ENCODE peak calls at places on chromosomes 12 and 14, in six cellular contexts. W is IMR-90, P is H9, T is trophoblast cell, B is neuronal stem cell, Z is H1. I is an unnamed sample.

GRCh38 chr14:104561124-104561531 is 18.4 kb upstream of the C14orf180 start:
- DNase-seq in W (no peak), P (no peak), T (no peak), B (no peak), Z (no peak), I (no peak)

GRCh38 chr12:85036736-85037135 is 585 bp downstream of the LRRIQ1 start:
- DNase-seq in W (no peak), P (no peak), T (no peak), B (no peak), Z (no peak), I (no peak)

GRCh38 chr14:68938515-68939423 is 40.3 kb downstream of the ACTN1 start:
- DNase-seq in W (peak), P (no peak), T (no peak), B (no peak), Z (no peak), I (peak)

GRCh38 chr12:103762473-103762872 is 78.6 kb downstream of the NT5DC3 start:
- DNase-seq in W (no peak), P (no peak), T (no peak), B (no peak), Z (no peak), I (no peak)

GRCh38 chr12:14366211-14366762 is 805 bp downstream of the ATF7IP start:
- DNase-seq in W (peak), P (no peak), T (no peak), B (no peak), Z (no peak), I (no peak)

GRCh38 chr14:89340200-89340667 is 76.8 kb downstream of the FOXN3 start:
- DNase-seq in W (peak), P (no peak), T (no peak), B (no peak), Z (no peak), I (peak)

GRCh38 chr14:93107383-93107782 is 8.3 kb downstream of the ITPK1 start:
- DNase-seq in W (no peak), P (no peak), T (no peak), B (no peak), Z (no peak), I (no peak)

GRCh38 chr14:79596531-79596930 is 614.8 kb downstream of the DIO2 start:
- DNase-seq in W (peak), P (no peak), T (no peak), B (no peak), Z (no peak), I (peak)

GRCh38 chr12:58500399-58500798 is 419.9 kb downstream of the LRIG3 start:
- DNase-seq in W (peak), P (no peak), T (no peak), B (no peak), Z (no peak), I (no peak)

GRCh38 chr12:7327913-7328312 is 24.0 kb downstream of the ACSM4 start:
- DNase-seq in W (no peak), P (no peak), T (no peak), B (no peak), Z (no peak), I (no peak)

GRCh38 chr12:55074771-55075170 is 51.4 kb upstream of the OR9K2 start:
- DNase-seq in W (no peak), P (no peak), T (no peak), B (no peak), Z (no peak), I (no peak)

GRCh38 chr14:22168092-22168955 is 420.7 kb downstream of the DAD1 start:
- DNase-seq in W (peak), P (no peak), T (no peak), B (no peak), Z (no peak), I (peak)

GRCh38 chr14:41899416-41899815 is 292.7 kb downstream of the LRFN5 start:
- DNase-seq in W (peak), P (no peak), T (no peak), B (no peak), Z (no peak), I (peak)

GRCh38 chr14:40652089-40652691 is 954.5 kb upstream of the LRFN5 start:
- DNase-seq in W (no peak), P (no peak), T (no peak), B (no peak), Z (no peak), I (no peak)

GRCh38 chr12:107441906-107442305 is 243.7 kb upstream of the PWP1 start:
- DNase-seq in W (peak), P (no peak), T (no peak), B (no peak), Z (no peak), I (no peak)

GRCh38 chr12:27785882-27786570 is 6.0 kb upstream of the MANSC4 start:
- DNase-seq in W (peak), P (no peak), T (peak), B (no peak), Z (no peak), I (peak)

GRCh38 chr14:91398707-91399106 is 18.9 kb downstream of the CCDC88C start:
- DNase-seq in W (no peak), P (peak), T (no peak), B (no peak), Z (peak), I (no peak)

GRCh38 chr14:61077946-61078738 is 97.1 kb downstream of the SLC38A6 start:
- DNase-seq in W (peak), P (no peak), T (peak), B (no peak), Z (no peak), I (no peak)

GRCh38 chr12:109147954-109148353 is 31.6 kb downstream of the ACACB start:
- DNase-seq in W (no peak), P (no peak), T (no peak), B (no peak), Z (no peak), I (no peak)

GRCh38 chr14:99077844-99078236 is 194.2 kb downstream of the BCL11B start:
- DNase-seq in W (no peak), P (peak), T (no peak), B (no peak), Z (no peak), I (no peak)

DNA sequence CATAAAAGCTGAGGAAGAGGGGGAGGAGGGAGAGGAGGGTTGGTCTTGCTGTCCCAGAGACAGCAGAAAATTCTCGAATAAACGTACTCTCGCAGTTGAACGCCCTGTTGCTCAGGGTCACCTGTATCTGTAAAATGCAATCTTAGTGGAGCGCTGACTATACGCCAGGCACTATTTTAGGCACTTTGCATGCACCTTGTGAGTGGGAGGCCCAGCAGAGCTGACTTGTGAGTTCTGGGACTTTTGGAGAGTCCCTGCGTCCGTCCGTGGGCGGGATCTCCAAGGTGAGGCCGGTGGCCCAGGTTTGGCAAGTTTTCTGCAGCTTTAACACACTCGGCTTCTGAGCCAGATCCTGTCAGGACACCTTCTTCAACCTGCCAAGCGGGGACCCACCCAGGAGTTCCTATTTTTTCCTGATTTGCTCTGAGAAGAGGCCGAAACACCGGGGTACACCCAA is 32.5 kb upstream of the PLEKHG6 start:
- DNase-seq in W (no peak), P (no peak), T (peak), B (no peak), Z (no peak), I (no peak)
- H2BK120ac ChIP-seq in W (peak), P (no peak), T (peak), B (peak), Z (peak), I (peak)

DNA sequence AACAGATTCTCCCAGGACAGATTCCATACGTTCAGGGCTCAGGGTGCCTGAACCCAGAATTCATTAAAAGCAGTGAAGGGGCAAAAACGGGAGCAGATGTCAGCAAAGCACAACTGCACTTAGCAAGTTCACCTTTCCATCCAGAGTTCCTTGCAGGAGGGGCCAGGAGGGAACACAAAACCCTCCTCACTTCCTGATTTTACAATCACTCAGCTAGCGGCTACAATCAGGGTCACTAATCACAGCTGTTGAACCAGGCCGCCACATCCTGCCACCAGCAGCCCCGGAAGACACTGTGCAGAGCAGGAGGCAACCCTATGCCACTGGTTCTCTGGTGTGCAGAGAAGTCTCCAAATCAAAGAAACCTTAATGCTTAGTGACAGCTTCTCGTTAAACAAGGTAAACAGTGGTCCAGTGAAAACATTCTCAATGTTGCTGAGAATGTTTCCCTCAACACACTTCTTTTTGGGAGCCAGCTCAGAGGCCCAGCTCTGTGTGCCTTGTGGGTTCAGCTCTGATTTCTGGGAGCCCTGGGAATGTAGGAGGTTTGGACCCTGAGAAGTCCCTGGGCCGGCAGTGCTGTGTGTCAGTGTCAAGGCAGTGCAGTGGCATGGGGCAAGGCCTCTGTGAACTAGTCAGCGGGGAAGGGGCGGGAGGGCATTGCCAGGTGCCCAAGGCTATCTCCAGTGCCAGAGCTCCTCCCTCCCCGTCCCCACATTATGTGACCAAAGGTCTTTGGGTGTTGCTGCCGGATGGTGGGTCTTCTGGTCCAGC is 54.5 kb downstream of the VCPKMT start:
- DNase-seq in W (peak), P (no peak), T (no peak), B (no peak), Z (no peak), I (peak)
- H2BK5ac ChIP-seq in W (peak), P (no peak), T (peak), B (no peak), Z (peak), I (peak)

GRCh38 chr12:106093246-106093645 is 45.5 kb downstream of the NUAK1 start:
- DNase-seq in W (no peak), P (no peak), T (no peak), B (no peak), Z (no peak), I (peak)
- H4K91ac ChIP-seq in W (peak), P (no peak), T (no peak), B (no peak), Z (no peak), I (no peak)

GRCh38 chr14:36293824-36294223 is 26.6 kb downstream of the MBIP start:
- DNase-seq in W (peak), P (no peak), T (peak), B (no peak), Z (no peak), I (peak)

GRCh38 chr14:36300337-36300736 is 20.1 kb downstream of the MBIP start:
- DNase-seq in W (peak), P (no peak), T (no peak), B (no peak), Z (no peak), I (peak)

GRCh38 chr14:36301159-36301558 is 19.3 kb downstream of the MBIP start:
- DNase-seq in W (peak), P (no peak), T (no peak), B (no peak), Z (no peak), I (no peak)

GRCh38 chr14:36294543-36294942 is 25.9 kb downstream of the MBIP start:
- DNase-seq in W (no peak), P (no peak), T (no peak), B (no peak), Z (no peak), I (no peak)

GRCh38 chr14:36295642-36296627 is 24.5 kb downstream of the MBIP start:
- DNase-seq in W (no peak), P (no peak), T (no peak), B (no peak), Z (no peak), I (no peak)
- H2BK120ac ChIP-seq in W (no peak), P (no peak), T (no peak), B (no peak), Z (no peak), I (no peak)

DNA sequence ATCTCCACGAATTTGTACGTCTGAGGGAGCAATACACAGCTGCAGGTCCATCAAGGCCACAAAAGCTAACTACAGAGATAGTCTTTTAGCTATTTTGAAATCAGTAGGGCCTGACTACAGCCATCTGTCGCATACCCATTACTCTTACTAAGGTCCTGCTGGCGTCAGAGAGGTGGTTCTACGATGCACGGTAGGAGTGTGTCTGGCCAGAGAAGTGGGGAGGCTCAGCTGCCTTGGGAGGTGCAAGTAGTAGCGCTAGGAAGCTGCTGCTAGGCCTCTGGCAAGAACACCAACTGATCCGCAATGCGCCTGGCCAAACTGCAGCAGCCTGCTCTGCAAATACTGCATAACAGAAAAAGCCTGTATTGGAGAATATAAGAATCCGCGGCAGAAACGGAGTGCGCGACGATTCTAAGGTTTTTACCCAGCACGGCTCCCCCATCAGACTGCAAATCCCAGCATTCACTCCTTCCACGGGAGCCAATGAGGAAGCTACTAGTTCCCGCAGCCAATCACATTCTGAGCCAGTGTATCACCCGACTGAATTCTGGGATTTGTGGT is 743 bp upstream of the CAND1 start:
- DNase-seq in W (peak), P (peak), T (peak), B (peak), Z (peak), I (peak)
- H2BK5ac ChIP-seq in W (peak), P (peak), T (peak), B (no peak), Z (peak), I (peak)

DNA sequence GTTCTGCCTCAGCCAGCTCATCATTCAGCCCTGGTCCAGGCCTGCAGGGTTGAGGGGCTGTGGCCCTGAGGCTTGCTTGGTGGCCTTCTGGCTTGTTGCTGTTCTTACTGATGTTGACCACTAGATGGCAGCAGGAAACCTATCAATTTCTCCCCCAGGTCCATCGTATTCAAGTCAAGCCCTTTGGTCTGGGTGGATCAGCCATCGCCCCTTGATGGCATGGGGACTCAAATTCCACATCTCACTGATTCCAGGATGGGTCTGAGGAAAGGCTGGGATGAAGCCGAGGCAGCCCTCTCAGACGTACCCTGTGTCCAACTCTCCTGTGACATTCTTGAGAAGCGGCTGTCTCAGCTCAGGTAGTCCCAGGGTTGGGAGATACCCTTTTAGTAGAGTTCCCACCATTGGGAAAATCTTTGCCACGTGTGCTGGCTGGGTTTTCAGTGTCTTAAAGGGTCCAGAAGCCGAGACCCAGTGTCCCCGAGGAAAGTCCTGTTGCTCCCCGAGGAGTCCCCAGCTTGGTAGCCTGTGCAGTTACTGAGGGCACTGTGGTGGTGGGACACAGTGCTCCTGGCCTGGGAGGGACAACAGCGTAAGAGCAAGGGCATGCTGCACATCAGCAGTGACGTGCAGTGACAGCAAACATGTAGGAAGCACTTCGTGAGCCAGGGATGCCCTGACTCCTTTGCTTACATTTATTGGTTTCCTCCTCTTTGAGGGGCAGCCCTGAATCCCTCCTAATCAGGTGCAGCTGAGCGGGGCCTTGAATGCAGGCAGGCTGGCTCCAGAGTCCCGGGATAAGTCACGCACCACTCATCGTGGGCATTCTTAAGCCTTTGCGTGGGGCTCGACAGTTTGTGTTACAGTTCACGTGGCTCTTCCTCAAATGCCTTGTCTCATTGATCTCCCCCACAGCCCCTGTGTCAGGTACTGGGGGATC is 58.6 kb downstream of the TSPAN9 start:
- DNase-seq in W (peak), P (peak), T (peak), B (peak), Z (peak), I (peak)
- H4K91ac ChIP-seq in W (no peak), P (no peak), T (no peak), B (no peak), Z (no peak), I (no peak)

GRCh38 chr12:42776396-42776795 is 186.8 kb upstream of the PRICKLE1 start:
- DNase-seq in W (no peak), P (no peak), T (no peak), B (no peak), Z (no peak), I (no peak)
- H2BK120ac ChIP-seq in W (no peak), P (no peak), T (no peak), B (no peak), Z (no peak), I (no peak)

DNA sequence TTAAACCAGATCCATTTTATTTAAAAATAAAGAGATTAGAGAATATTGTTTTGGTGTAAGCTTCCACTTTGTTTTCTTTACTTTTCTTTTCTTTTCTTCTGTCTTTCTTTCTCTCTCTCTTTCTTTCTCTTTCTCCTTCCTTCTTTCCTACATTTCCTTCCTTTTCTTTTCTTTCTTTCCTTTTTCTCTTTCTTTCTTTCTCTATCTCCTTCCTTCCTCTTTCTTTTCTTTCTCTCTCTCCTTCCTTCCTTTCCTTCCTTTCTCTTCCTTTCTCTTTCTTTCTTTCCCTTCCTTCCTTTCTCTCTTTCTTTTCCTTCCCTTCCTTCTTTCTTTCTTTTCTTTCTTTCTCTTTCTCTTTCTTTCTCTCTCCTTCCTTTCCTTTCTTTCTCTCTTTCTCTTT is 100.8 kb downstream of the TMTC3 start:
- DNase-seq in W (no peak), P (no peak), T (no peak), B (no peak), Z (no peak), I (no peak)
- H2BK5ac ChIP-seq in W (peak), P (no peak), T (no peak), B (no peak), Z (no peak), I (no peak)

I was measured in mesenchymal stem cell.